ENCODE peak calls at places on chromosomes 5 and 9, in four cellular contexts. D is activated CD4-positive, alpha-beta T cell treated with anti-CD3 and anti-CD28 coated beads for 1 hour; Z is SK-MEL-5; X is substantia nigra. M is an unnamed sample.

GRCh38 chr5:149271717-149272558 is at the start of gene AFAP1L1:
- DNase-seq in D (no peak), Z (peak; percentile 53), X (no peak), M (no peak)

GRCh38 chr5:116778015-116778414 is 203.4 kb upstream of the SEMA6A start:
- DNase-seq in D (no peak), Z (no peak), X (peak; percentile 2), M (no peak)

GRCh38 chr9:116320180-116320799 is 166.7 kb downstream of the PAPPA start:
- DNase-seq in D (no peak), Z (no peak), X (no peak), M (no peak)

GRCh38 chr9:33329117-33329563 is 38.8 kb downstream of the NFX1 start:
- DNase-seq in D (no peak), Z (peak; percentile 37), X (no peak), M (no peak)

GRCh38 chr9:112443200-112443599 is 43.4 kb upstream of the KIAA1958 start:
- DNase-seq in D (no peak), Z (peak; percentile 55), X (no peak), M (no peak)

GRCh38 chr5:76733049-76733417 is 17.1 kb downstream of the F2R start:
- DNase-seq in D (no peak), Z (no peak), X (no peak), M (no peak)

GRCh38 chr5:3339092-3339797 is 256.4 kb upstream of the IRX1 start:
- DNase-seq in D (no peak), Z (no peak), X (no peak), M (no peak)

GRCh38 chr5:100900142-100900795 is 2.8 kb downstream of the ST8SIA4 start:
- DNase-seq in D (no peak), Z (peak; percentile 61), X (no peak), M (no peak)

GRCh38 chr9:133523096-133523495 is 1.7 kb downstream of the MYMK start:
- DNase-seq in D (no peak), Z (no peak), X (no peak), M (no peak)

GRCh38 chr9:95305770-95306492 is 11.6 kb downstream of the FANCC start:
- DNase-seq in D (no peak), Z (peak; percentile 4), X (no peak), M (no peak)

GRCh38 chr5:63963080-63963735 is 963 bp upstream of the HTR1A start:
- DNase-seq in D (no peak), Z (peak; percentile 81), X (no peak), M (no peak)

GRCh38 chr9:19271081-19271480 is 40.6 kb downstream of the DENND4C start:
- DNase-seq in D (no peak), Z (no peak), X (no peak), M (no peak)

GRCh38 chr5:150571836-150572235 is 63.9 kb downstream of the NDST1 start:
- DNase-seq in D (no peak), Z (no peak), X (no peak), M (no peak)